ENCODE peak calls at places on chromosome 5, in seven cellular contexts. L is IMR-90; C is fibroblast of mammary gland; X is stomach; B is uterus; A is activated CD4-positive, alpha-beta T cell treated with anti-CD3 and anti-CD28 coated beads for 36 hours; P is NCI-H1092. Q is an unnamed sample.

GRCh38 chr5:127650022-127650421 is 1.1 kb downstream of the CTXN3 start:
- DNase-seq in B (no peak), L (no peak), P (no peak), X (no peak), A (no peak), C (peak; percentile 5), Q (no peak)

GRCh38 chr5:684771-685216 is 8.4 kb downstream of the TPPP start:
- DNase-seq in X (no peak), L (no peak), C (no peak), A (no peak), P (no peak), B (peak; percentile 11), Q (no peak)

GRCh38 chr5:132465095-132465707 is 25.4 kb downstream of the IRF1 start:
- DNase-seq in P (no peak), L (no peak), C (no peak), A (peak; percentile 18), X (no peak), B (no peak), Q (no peak)

GRCh38 chr5:94471496-94471895 is 146.9 kb downstream of the KIAA0825 start:
- DNase-seq in X (no peak), A (no peak), B (no peak), P (no peak), L (no peak), C (peak; percentile 21), Q (peak; percentile 6)

GRCh38 chr5:82918311-82919031 is 158.7 kb downstream of the TMEM167A start:
- DNase-seq in P (no peak), L (no peak), C (peak; percentile 55), A (no peak), X (no peak), B (no peak), Q (no peak)

GRCh38 chr5:52685621-52686370 is 101.9 kb upstream of the ITGA1 start:
- DNase-seq in P (no peak), X (no peak), B (no peak), C (no peak), A (no peak), L (no peak), Q (no peak)

GRCh38 chr5:172380261-172380991 is 73.9 kb downstream of the SH3PXD2B start:
- DNase-seq in X (no peak), C (peak; percentile 31), L (peak; percentile 83), P (no peak), A (no peak), B (no peak), Q (no peak)

GRCh38 chr5:40791715-40792139 is 6.4 kb downstream of the PRKAA1 start:
- DNase-seq in X (no peak), B (no peak), P (no peak), C (peak; percentile 43), L (peak; percentile 7), A (no peak), Q (no peak)

GRCh38 chr5:179900707-179901106 is 7.0 kb downstream of the TBC1D9B start:
- DNase-seq in P (no peak), A (no peak), X (no peak), C (no peak), L (no peak), B (no peak), Q (no peak)

GRCh38 chr5:54959673-54960418 is 25.5 kb downstream of the ESM1 start:
- DNase-seq in L (no peak), B (no peak), A (peak; percentile 69), X (peak; percentile 74), P (no peak), C (peak; percentile 21), Q (no peak)

GRCh38 chr5:137649228-137649890 is 86.5 kb downstream of the KLHL3 start:
- DNase-seq in B (no peak), P (peak; percentile 14), X (no peak), C (peak; percentile 59), L (peak; percentile 60), A (no peak), Q (peak; percentile 79)

Q was measured in stromal cell of bone marrow.